ENCODE peak calls at places on chromosomes 13 and 19, in nine cellular contexts. E, O, L, G, H, W, K, X and T are unnamed samples.

GRCh38 chr13:32911506-32911905 is 104.7 kb upstream of the KL start:
- DNase-seq in X (peak), G (no peak), O (peak), K (peak), H (no peak), W (no peak), L (peak), E (no peak), T (peak)

GRCh38 chr13:36919206-36919832 is 719 bp downstream of the SMAD9 start:
- DNase-seq in W (peak), H (no peak), E (no peak), L (peak), G (no peak), X (peak), O (peak), K (peak), T (peak)

GRCh38 chr19:11767633-11768133 is 883 bp downstream of the ZNF441 start:
- DNase-seq in G (no peak), K (peak), O (peak), X (peak), L (peak), E (no peak), H (peak), W (peak), T (peak)

GRCh38 chr19:36125557-36125956 is 10.3 kb downstream of the TBCB start:
- DNase-seq in W (no peak), O (no peak), E (no peak), X (no peak), L (no peak), K (no peak), G (no peak), H (no peak), T (no peak)

GRCh38 chr13:74290324-74290773 is 156.1 kb upstream of the KLF12 start:
- DNase-seq in E (no peak), H (no peak), L (peak), O (peak), X (peak), K (peak), W (peak), G (no peak), T (peak)

GRCh38 chr13:83881917-83882625 is at the start of gene SLITRK1:
- DNase-seq in G (no peak), K (peak), H (no peak), E (no peak), W (no peak), X (peak), O (peak), L (peak), T (peak)

GRCh38 chr19:29741776-29742175 is 26.7 kb upstream of the C19orf12 start:
- DNase-seq in W (no peak), E (no peak), L (no peak), O (no peak), H (no peak), G (no peak), X (no peak), K (no peak), T (no peak)

GRCh38 chr13:57724486-57725272 is 93.1 kb downstream of the PCDH17 start:
- DNase-seq in L (no peak), X (no peak), H (no peak), G (no peak), K (no peak), O (peak), W (no peak), E (no peak), T (no peak)

GRCh38 chr19:57812201-57812600 is 2.5 kb downstream of the ZNF552 start:
- DNase-seq in L (no peak), G (no peak), E (no peak), O (no peak), W (no peak), K (peak), H (no peak), X (no peak), T (no peak)

GRCh38 chr13:95437561-95437960 is 115.0 kb upstream of the CLDN10 start:
- DNase-seq in O (no peak), K (peak), X (no peak), E (no peak), L (no peak), G (no peak), W (no peak), H (no peak), T (no peak)

GRCh38 chr13:42753697-42754096 is 27.7 kb upstream of the FAM216B start:
- DNase-seq in H (no peak), E (no peak), W (peak), X (peak), L (no peak), K (peak), O (no peak), G (no peak), T (peak)

GRCh38 chr13:95660981-95661581 is 15.9 kb upstream of the DNAJC3 start:
- DNase-seq in X (peak), G (no peak), E (no peak), O (peak), W (no peak), K (peak), L (peak), H (no peak), T (peak)

GRCh38 chr13:67383358-67383757 is 153.2 kb upstream of the PCDH9 start:
- DNase-seq in O (no peak), X (peak), G (no peak), W (no peak), H (no peak), K (peak), E (no peak), L (peak), T (peak)

GRCh38 chr19:36058481-36059179 is 3.9 kb downstream of the WDR62 start:
- DNase-seq in G (no peak), X (no peak), O (no peak), H (no peak), L (no peak), W (no peak), K (no peak), E (no peak), T (no peak)

GRCh38 chr13:110405597-110406450 is 98.7 kb downstream of the COL4A2 start:
- DNase-seq in E (no peak), K (no peak), W (no peak), O (no peak), G (no peak), L (peak), X (peak), H (no peak), T (peak)

GRCh38 chr19:54561840-54562239 is 11.8 kb upstream of the LILRA2 start:
- DNase-seq in H (no peak), E (no peak), L (no peak), W (no peak), O (no peak), K (no peak), X (no peak), G (no peak), T (no peak)

GRCh38 chr19:37931941-37932655 is 25.1 kb downstream of the SIPA1L3 start:
- DNase-seq in E (no peak), H (peak), G (no peak), O (peak), K (peak), L (peak), W (peak), X (peak), T (peak)

GRCh38 chr19:15635016-15635805 is 5.5 kb upstream of the CYP4F3 start:
- DNase-seq in G (no peak), W (no peak), O (no peak), K (no peak), L (no peak), H (no peak), E (no peak), X (no peak), T (no peak)

DNA sequence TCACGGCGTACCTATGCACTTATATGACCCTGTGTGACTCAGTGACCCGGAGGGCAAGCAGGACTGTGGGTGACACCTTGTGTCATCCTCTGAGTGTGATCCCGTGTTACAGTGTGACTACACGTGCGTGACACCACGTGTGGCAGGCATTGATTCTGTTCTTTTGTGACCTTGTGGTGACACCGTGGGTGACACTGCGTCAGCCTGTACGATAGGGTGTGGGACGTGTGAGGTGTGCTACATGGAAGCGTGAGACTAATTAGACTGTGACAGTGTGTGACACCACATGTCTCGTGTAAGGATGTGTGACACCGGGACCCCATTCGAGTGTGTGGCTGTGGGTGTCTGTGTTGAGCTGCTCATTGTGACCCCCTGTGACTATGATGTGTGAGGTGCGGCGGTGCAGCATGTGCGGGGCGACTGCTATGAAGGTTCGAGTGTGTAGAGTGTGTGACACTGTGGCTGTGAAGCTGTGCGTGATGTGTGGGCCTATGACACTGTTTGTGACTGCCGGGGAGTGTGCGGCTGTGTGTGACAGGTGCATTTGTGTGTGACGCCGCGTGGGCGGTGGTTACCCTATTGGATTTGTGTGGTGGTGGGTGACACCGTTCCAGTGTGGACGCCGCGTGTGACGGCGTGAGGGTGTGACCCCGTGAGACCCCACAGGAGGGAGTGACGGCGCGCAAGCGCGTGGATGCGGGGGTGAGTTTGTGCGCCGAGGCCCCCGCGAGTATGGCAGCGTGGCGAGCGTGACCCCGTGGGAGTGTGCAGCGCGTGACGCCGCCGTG is at the start of gene SPTBN4:
- DNase-seq in L (no peak), W (peak), K (no peak), E (peak), O (peak), G (no peak), X (no peak), H (peak), T (no peak)
- H3K4me3 ChIP-seq in L (peak), W (peak), K (peak), E (peak), O (peak), G (peak), X (peak), H (peak), T (peak)

DNA sequence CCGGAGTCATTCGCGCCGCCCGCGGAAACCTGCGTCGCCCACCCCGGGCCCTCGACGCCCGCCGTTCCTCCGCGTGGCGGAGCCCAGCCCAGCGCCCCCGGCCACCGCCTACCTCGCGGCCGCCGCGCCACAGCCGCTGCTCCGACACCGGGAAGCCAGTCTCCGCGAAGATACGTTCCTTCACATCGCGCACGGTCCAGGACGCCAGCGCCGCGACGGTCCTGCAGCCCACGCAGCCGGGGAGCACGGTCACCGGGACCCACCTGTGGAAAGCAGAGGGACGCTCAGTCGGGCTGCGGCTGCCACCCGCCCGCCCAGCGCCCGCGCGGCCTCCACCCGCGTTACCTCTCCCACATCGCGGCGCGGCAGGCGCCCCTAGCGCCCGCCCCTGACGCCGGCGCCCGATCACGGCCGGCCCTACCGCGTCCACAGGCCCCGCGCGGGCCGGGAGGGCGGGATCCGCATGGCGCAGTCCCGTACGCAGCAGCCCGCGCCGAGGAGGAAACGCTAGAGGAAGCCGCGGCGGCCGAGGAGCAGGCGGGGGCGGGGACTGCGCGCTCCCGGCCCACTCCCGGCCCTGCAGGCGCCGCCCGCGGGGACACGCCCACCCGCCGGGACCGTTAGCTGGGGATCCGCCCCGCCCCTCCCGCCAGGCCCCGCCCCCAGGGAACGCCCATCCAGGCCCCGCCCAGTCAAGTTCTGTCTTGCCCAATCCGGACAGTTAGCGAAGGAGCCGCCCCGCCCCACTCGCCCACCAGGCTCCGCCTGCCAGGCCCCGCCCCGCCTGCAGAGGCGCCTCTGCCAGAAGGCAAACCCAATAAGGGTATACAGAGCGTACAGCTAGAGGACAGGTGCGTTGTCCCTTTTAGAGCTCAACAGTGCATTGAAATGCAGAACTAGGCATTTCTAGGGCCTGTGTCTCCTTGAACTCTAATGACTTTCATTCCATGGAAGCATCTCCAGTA is 58.2 kb downstream of the SACS start:
- DNase-seq in X (peak), K (peak), H (peak), W (peak), L (peak), O (peak), E (peak), G (peak), T (peak)
- TF ChIP-seq CTCF in X (no peak), K (no peak), H (peak), W (no peak), L (no peak), O (peak), E (peak), G (peak), T (no peak)

GRCh38 chr19:1271528-1272422 is 2.6 kb downstream of the CIRBP start:
- DNase-seq in K (no peak), W (no peak), E (no peak), X (no peak), L (no peak), O (no peak), H (no peak), G (no peak), T (no peak)
- H3K4me3 ChIP-seq in K (no peak), W (no peak), E (no peak), X (no peak), L (peak), O (no peak), H (peak), G (peak), T (peak)

DNA sequence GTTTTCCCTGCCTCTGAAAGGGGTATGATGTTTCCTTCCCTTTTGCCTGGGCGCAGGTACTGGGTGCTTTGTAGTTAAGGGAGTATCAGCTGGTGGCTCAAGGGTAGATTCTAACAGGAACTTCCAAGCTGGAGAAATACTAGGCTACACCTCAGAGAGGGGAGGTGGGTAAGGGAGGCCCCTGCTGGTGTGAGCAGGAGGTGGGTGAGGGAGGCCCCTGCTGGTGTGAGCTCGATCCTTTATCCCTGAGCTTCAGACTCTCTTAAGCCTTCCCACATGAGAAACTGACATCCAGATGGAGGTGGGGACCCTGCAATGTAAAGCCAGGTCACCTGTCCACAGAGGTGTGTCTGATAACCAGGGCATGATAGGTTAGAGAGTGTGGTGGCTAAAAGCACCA is 32.1 kb downstream of the CYP2B6 start:
- DNase-seq in X (no peak), O (no peak), G (no peak), W (no peak), H (peak), K (no peak), E (no peak), L (no peak), T (no peak)
- TF ChIP-seq CTCF in X (no peak), O (no peak), G (no peak), W (no peak), H (no peak), K (no peak), E (no peak), L (no peak), T (no peak)

GRCh38 chr19:12793290-12794195 is 2.3 kb downstream of the JUNB start:
- DNase-seq in L (peak), H (peak), G (peak), X (peak), K (peak), E (peak), W (peak), O (peak), T (peak)
- H3K4me3 ChIP-seq in L (peak), H (peak), G (peak), X (peak), K (peak), E (peak), W (peak), O (peak), T (peak)

DNA sequence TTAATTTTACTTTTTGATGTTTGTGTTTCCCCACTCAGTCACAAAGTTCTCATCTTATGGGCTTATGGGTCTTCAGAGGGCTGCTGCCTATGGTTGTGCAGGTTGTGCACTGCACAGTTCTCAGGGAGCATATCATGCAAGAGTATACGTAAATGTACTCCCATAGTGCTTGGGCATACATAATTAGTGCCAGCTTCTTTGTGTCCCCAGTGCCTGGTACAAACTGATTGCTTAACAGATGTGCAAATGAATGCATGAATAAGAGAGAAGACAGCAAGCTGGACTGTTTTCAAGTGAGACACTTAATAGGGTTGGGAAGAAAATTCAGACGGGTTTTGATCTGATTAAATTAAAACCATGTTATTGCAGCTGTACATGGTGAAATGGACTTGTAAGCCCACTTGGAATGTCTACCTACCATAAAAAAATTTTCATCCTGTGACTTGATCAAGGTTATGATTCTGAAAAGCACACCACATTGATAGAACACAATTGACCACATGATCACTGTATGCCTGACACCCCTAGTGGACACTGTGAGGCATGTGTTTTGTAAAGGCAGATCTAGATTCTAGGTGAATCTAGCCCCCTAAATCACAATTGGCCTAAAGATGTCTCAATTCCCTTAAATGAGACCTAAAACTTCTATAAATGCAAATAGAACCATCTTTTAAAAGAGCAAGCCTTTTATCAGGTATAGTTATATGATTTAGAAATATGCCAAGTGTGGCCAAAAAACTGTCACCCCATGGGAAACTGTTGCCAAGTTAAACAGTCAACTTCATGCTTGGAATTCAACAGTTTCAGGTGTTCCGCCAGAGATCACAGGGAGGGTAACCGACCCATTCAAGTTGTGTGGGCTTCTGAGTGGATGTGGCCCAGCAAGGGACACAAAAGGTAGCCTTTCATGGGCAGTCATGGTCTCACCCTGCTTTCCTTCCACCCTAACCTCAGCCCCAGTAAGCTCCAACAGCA is 27.9 kb downstream of the FAM124A start:
- DNase-seq in W (no peak), O (no peak), X (peak), G (no peak), K (no peak), H (no peak), L (no peak), E (no peak), T (no peak)
- TF ChIP-seq CTCF in W (no peak), O (peak), X (peak), G (peak), K (peak), H (peak), L (peak), E (no peak), T (peak)

DNA sequence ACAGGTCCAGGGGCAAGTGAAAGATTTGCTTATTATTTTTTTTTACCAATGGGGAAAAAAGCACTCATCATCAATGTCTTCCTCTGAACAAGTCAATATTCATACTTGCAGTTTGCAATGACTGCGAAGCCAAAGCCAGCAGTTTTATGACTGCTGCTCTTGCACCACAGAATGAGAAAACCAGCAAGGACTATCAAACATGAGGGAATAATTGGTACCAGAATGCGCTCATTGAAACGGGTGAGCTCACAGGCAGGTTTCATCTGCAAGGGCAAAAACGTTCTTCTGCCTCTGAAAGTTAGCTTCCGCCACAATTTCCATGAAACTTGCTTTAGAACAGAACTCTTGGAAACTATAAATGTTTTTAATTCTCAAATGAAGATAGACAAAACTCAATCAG is 5.5 kb downstream of the DLEU7 start:
- DNase-seq in L (no peak), W (no peak), K (no peak), H (no peak), E (no peak), O (no peak), G (no peak), X (no peak), T (no peak)
- H3K4me3 ChIP-seq in L (no peak), W (no peak), K (no peak), H (no peak), E (no peak), O (no peak), G (no peak), X (no peak), T (no peak)

DNA sequence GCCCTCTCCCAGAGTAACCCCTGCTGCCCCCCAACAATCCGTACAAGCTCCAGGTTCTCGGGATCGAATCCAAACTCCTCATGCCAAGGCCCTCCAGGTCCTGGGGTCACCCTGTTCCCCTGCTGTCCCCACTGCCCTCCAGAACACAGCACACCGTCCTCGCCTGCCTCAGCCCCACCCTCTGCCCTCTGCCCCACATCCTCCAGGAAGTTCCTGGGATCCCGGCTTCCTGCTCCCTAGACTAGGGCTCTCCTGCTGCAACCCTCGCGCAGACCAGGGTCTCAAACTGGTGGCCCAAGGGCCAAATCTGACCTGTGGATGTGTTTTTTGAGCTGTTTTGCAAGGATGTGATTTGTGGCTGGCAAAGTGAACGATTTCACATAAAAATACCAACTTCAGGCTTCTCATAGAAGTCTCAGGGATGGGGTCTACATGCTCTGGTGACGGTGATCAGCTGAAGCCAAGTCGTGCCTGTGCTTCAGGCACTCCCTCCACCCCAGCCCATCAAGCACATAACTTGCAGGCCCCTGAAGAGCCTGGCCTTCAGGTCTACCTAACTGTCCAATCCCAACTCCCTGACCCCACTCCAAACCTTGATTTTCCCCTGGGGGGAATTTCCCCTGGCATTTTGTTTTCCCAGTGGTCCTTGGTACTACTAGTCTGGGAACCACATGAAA is 1.8 kb downstream of the RABAC1 start:
- DNase-seq in G (no peak), O (no peak), W (no peak), X (no peak), E (no peak), L (no peak), K (no peak), H (no peak), T (no peak)
- TF ChIP-seq CTCF in G (no peak), O (no peak), W (no peak), X (no peak), E (no peak), L (no peak), K (no peak), H (no peak), T (no peak)